ENCODE peak calls at places on chromosomes 16 and 17, in eight cellular contexts. One of them, this sample, is unnamed.

GRCh38 chr17:79517812-79518211 is 93.0 kb downstream of the RBFOX3 start:
- DNase-seq in pancreas: no peak
- DNase-seq in endothelial cell: no peak
- DNase-seq in HFF-Myc: no peak
- DNase-seq in AG09319: no peak
- DNase-seq in testis: no peak
- DNase-seq in activated CD8-positive, alpha-beta T cell treated with anti-CD3 and anti-CD28 coated beads for 36 hours: no peak
- DNase-seq in bronchial epithelial cell: no peak
- DNase-seq in this sample: peak

GRCh38 chr17:55609737-55610201 is 98.5 kb upstream of the SMIM36 start:
- DNase-seq in pancreas: peak
- DNase-seq in endothelial cell: no peak
- DNase-seq in HFF-Myc: no peak
- DNase-seq in AG09319: no peak
- DNase-seq in testis: peak
- DNase-seq in activated CD8-positive, alpha-beta T cell treated with anti-CD3 and anti-CD28 coated beads for 36 hours: no peak
- DNase-seq in bronchial epithelial cell: no peak
- DNase-seq in this sample: no peak

GRCh38 chr17:58302919-58303551 is 22.3 kb upstream of the MPO start:
- DNase-seq in pancreas: no peak
- DNase-seq in endothelial cell: no peak
- DNase-seq in HFF-Myc: no peak
- DNase-seq in AG09319: no peak
- DNase-seq in testis: no peak
- DNase-seq in activated CD8-positive, alpha-beta T cell treated with anti-CD3 and anti-CD28 coated beads for 36 hours: no peak
- DNase-seq in bronchial epithelial cell: no peak
- DNase-seq in this sample: no peak

GRCh38 chr16:86864586-86864985 is 286.2 kb downstream of the FOXL1 start:
- DNase-seq in pancreas: no peak
- DNase-seq in endothelial cell: no peak
- DNase-seq in HFF-Myc: no peak
- DNase-seq in AG09319: no peak
- DNase-seq in testis: no peak
- DNase-seq in activated CD8-positive, alpha-beta T cell treated with anti-CD3 and anti-CD28 coated beads for 36 hours: no peak
- DNase-seq in bronchial epithelial cell: no peak
- DNase-seq in this sample: no peak

GRCh38 chr17:32551186-32551955 is 64.6 kb downstream of the CDK5R1 start:
- DNase-seq in pancreas: no peak
- DNase-seq in endothelial cell: no peak
- DNase-seq in HFF-Myc: no peak
- DNase-seq in AG09319: no peak
- DNase-seq in testis: no peak
- DNase-seq in activated CD8-positive, alpha-beta T cell treated with anti-CD3 and anti-CD28 coated beads for 36 hours: peak
- DNase-seq in bronchial epithelial cell: peak
- DNase-seq in this sample: no peak

GRCh38 chr17:6853764-6854442 is 22.4 kb upstream of the TEKT1 start:
- DNase-seq in pancreas: peak
- DNase-seq in endothelial cell: peak
- DNase-seq in HFF-Myc: no peak
- DNase-seq in AG09319: no peak
- DNase-seq in testis: peak
- DNase-seq in activated CD8-positive, alpha-beta T cell treated with anti-CD3 and anti-CD28 coated beads for 36 hours: peak
- DNase-seq in bronchial epithelial cell: peak
- DNase-seq in this sample: no peak

GRCh38 chr17:28755486-28755885 is 11.7 kb downstream of the TRAF4 start:
- DNase-seq in pancreas: no peak
- DNase-seq in endothelial cell: no peak
- DNase-seq in HFF-Myc: no peak
- DNase-seq in AG09319: no peak
- DNase-seq in testis: no peak
- DNase-seq in activated CD8-positive, alpha-beta T cell treated with anti-CD3 and anti-CD28 coated beads for 36 hours: no peak
- DNase-seq in bronchial epithelial cell: no peak
- DNase-seq in this sample: no peak

GRCh38 chr17:82866521-82867214 is 26.8 kb upstream of the ZNF750 start:
- DNase-seq in pancreas: no peak
- DNase-seq in endothelial cell: no peak
- DNase-seq in HFF-Myc: peak
- DNase-seq in AG09319: no peak
- DNase-seq in testis: peak
- DNase-seq in activated CD8-positive, alpha-beta T cell treated with anti-CD3 and anti-CD28 coated beads for 36 hours: no peak
- DNase-seq in bronchial epithelial cell: peak
- DNase-seq in this sample: no peak

GRCh38 chr17:8159459-8160223 is 3.1 kb downstream of the VAMP2 start:
- DNase-seq in pancreas: peak
- DNase-seq in endothelial cell: no peak
- DNase-seq in HFF-Myc: no peak
- DNase-seq in AG09319: no peak
- DNase-seq in testis: no peak
- DNase-seq in activated CD8-positive, alpha-beta T cell treated with anti-CD3 and anti-CD28 coated beads for 36 hours: no peak
- DNase-seq in bronchial epithelial cell: no peak
- DNase-seq in this sample: no peak

GRCh38 chr17:60442271-60443201 is 20.2 kb downstream of the CHCT1 start:
- DNase-seq in pancreas: no peak
- DNase-seq in endothelial cell: no peak
- DNase-seq in HFF-Myc: no peak
- DNase-seq in AG09319: no peak
- DNase-seq in testis: no peak
- DNase-seq in activated CD8-positive, alpha-beta T cell treated with anti-CD3 and anti-CD28 coated beads for 36 hours: no peak
- DNase-seq in bronchial epithelial cell: peak
- DNase-seq in this sample: no peak

GRCh38 chr17:41539071-41539492 is 11.0 kb upstream of the KRT19 start:
- DNase-seq in pancreas: no peak
- DNase-seq in endothelial cell: no peak
- DNase-seq in HFF-Myc: no peak
- DNase-seq in AG09319: no peak
- DNase-seq in testis: no peak
- DNase-seq in activated CD8-positive, alpha-beta T cell treated with anti-CD3 and anti-CD28 coated beads for 36 hours: no peak
- DNase-seq in bronchial epithelial cell: no peak
- DNase-seq in this sample: no peak

GRCh38 chr17:27438631-27439030 is 17.6 kb upstream of the KSR1 start:
- DNase-seq in pancreas: no peak
- DNase-seq in endothelial cell: no peak
- DNase-seq in HFF-Myc: no peak
- DNase-seq in AG09319: no peak
- DNase-seq in testis: no peak
- DNase-seq in activated CD8-positive, alpha-beta T cell treated with anti-CD3 and anti-CD28 coated beads for 36 hours: no peak
- DNase-seq in bronchial epithelial cell: no peak
- DNase-seq in this sample: no peak

GRCh38 chr16:87705780-87706277 is 60.0 kb downstream of the KLHDC4 start:
- DNase-seq in pancreas: no peak
- DNase-seq in endothelial cell: no peak
- DNase-seq in HFF-Myc: no peak
- DNase-seq in AG09319: no peak
- DNase-seq in testis: no peak
- DNase-seq in activated CD8-positive, alpha-beta T cell treated with anti-CD3 and anti-CD28 coated beads for 36 hours: no peak
- DNase-seq in bronchial epithelial cell: no peak
- DNase-seq in this sample: peak

GRCh38 chr17:49696233-49696761 is 11.5 kb downstream of the SLC35B1 start:
- DNase-seq in pancreas: no peak
- DNase-seq in endothelial cell: no peak
- DNase-seq in HFF-Myc: no peak
- DNase-seq in AG09319: no peak
- DNase-seq in testis: no peak
- DNase-seq in activated CD8-positive, alpha-beta T cell treated with anti-CD3 and anti-CD28 coated beads for 36 hours: peak
- DNase-seq in bronchial epithelial cell: no peak
- DNase-seq in this sample: no peak

GRCh38 chr16:82584553-82585152 is 42.1 kb upstream of the CDH13 start:
- DNase-seq in pancreas: no peak
- DNase-seq in endothelial cell: no peak
- DNase-seq in HFF-Myc: no peak
- DNase-seq in AG09319: no peak
- DNase-seq in testis: no peak
- DNase-seq in activated CD8-positive, alpha-beta T cell treated with anti-CD3 and anti-CD28 coated beads for 36 hours: no peak
- DNase-seq in bronchial epithelial cell: no peak
- DNase-seq in this sample: no peak

GRCh38 chr16:8920676-8921625 is 38.8 kb downstream of the LITAFD start:
- DNase-seq in pancreas: no peak
- DNase-seq in endothelial cell: no peak
- DNase-seq in HFF-Myc: no peak
- DNase-seq in AG09319: no peak
- DNase-seq in testis: no peak
- DNase-seq in activated CD8-positive, alpha-beta T cell treated with anti-CD3 and anti-CD28 coated beads for 36 hours: no peak
- DNase-seq in bronchial epithelial cell: no peak
- DNase-seq in this sample: no peak

GRCh38 chr16:88733630-88734360 is 27.5 kb downstream of the CTU2 start:
- DNase-seq in pancreas: no peak
- DNase-seq in endothelial cell: no peak
- DNase-seq in HFF-Myc: no peak
- DNase-seq in AG09319: no peak
- DNase-seq in testis: no peak
- DNase-seq in activated CD8-positive, alpha-beta T cell treated with anti-CD3 and anti-CD28 coated beads for 36 hours: no peak
- DNase-seq in bronchial epithelial cell: no peak
- DNase-seq in this sample: no peak

GRCh38 chr17:68592004-68592403 is 9.2 kb downstream of the FAM20A start:
- DNase-seq in pancreas: no peak
- DNase-seq in endothelial cell: no peak
- DNase-seq in HFF-Myc: no peak
- DNase-seq in AG09319: no peak
- DNase-seq in testis: no peak
- DNase-seq in activated CD8-positive, alpha-beta T cell treated with anti-CD3 and anti-CD28 coated beads for 36 hours: no peak
- DNase-seq in bronchial epithelial cell: no peak
- DNase-seq in this sample: no peak

GRCh38 chr17:31803494-31804213 is 55.4 kb downstream of the COPRS start:
- DNase-seq in pancreas: no peak
- DNase-seq in endothelial cell: no peak
- DNase-seq in HFF-Myc: no peak
- DNase-seq in AG09319: no peak
- DNase-seq in testis: no peak
- DNase-seq in activated CD8-positive, alpha-beta T cell treated with anti-CD3 and anti-CD28 coated beads for 36 hours: no peak
- DNase-seq in bronchial epithelial cell: peak
- DNase-seq in this sample: no peak

DNA sequence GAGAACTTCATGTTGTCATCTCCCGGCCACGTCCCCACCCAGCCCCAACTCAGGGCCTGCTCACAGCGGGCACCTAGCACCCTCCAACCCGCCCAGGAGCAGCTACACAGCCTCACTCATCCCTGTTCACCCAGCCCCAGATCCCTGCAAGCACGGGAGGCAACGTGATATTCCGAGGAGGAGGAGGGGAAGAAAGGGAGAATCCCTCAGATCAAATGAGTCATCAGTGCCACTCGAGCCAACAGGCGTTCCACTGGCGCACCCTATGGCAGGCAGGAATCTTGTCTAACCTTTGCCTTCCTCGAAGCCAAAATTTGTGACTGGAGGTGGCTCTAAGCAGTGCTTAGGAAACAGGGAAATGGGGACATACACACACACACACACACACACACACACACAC is 14.0 kb upstream of the NUBP1 start:
- DNase-seq in pancreas: no peak
- DNase-seq in endothelial cell: no peak
- DNase-seq in HFF-Myc: peak
- DNase-seq in AG09319: peak
- DNase-seq in testis: peak
- DNase-seq in activated CD8-positive, alpha-beta T cell treated with anti-CD3 and anti-CD28 coated beads for 36 hours: no peak
- DNase-seq in bronchial epithelial cell: peak
- DNase-seq in this sample: no peak
- TF ChIP-seq CTCF in pancreas: no peak
- TF ChIP-seq CTCF in endothelial cell: no peak
- TF ChIP-seq CTCF in HFF-Myc: no peak
- TF ChIP-seq CTCF in AG09319: no peak
- TF ChIP-seq CTCF in testis: no peak
- TF ChIP-seq CTCF in activated CD8-positive, alpha-beta T cell treated with anti-CD3 and anti-CD28 coated beads for 36 hours: no peak
- TF ChIP-seq CTCF in bronchial epithelial cell: peak
- TF ChIP-seq CTCF in this sample: no peak

GRCh38 chr16:85027349-85027967 is at the start of gene KIAA0513:
- DNase-seq in pancreas: peak
- DNase-seq in endothelial cell: peak
- DNase-seq in HFF-Myc: no peak
- DNase-seq in AG09319: peak
- DNase-seq in testis: peak
- DNase-seq in activated CD8-positive, alpha-beta T cell treated with anti-CD3 and anti-CD28 coated beads for 36 hours: peak
- DNase-seq in bronchial epithelial cell: peak
- DNase-seq in this sample: peak
- TF ChIP-seq CTCF in pancreas: no peak
- TF ChIP-seq CTCF in endothelial cell: no peak
- TF ChIP-seq CTCF in HFF-Myc: peak
- TF ChIP-seq CTCF in AG09319: peak
- TF ChIP-seq CTCF in testis: peak
- TF ChIP-seq CTCF in activated CD8-positive, alpha-beta T cell treated with anti-CD3 and anti-CD28 coated beads for 36 hours: no peak
- TF ChIP-seq CTCF in bronchial epithelial cell: peak
- TF ChIP-seq CTCF in this sample: peak

GRCh38 chr16:51971184-51971583 is 575.8 kb downstream of the TOX3 start:
- DNase-seq in pancreas: no peak
- DNase-seq in endothelial cell: peak
- DNase-seq in HFF-Myc: no peak
- DNase-seq in AG09319: no peak
- DNase-seq in testis: peak
- DNase-seq in activated CD8-positive, alpha-beta T cell treated with anti-CD3 and anti-CD28 coated beads for 36 hours: no peak
- DNase-seq in bronchial epithelial cell: peak
- DNase-seq in this sample: peak
- TF ChIP-seq CTCF in pancreas: peak
- TF ChIP-seq CTCF in endothelial cell: peak
- TF ChIP-seq CTCF in HFF-Myc: peak
- TF ChIP-seq CTCF in AG09319: peak
- TF ChIP-seq CTCF in testis: no peak
- TF ChIP-seq CTCF in activated CD8-positive, alpha-beta T cell treated with anti-CD3 and anti-CD28 coated beads for 36 hours: no peak
- TF ChIP-seq CTCF in bronchial epithelial cell: peak
- TF ChIP-seq CTCF in this sample: peak

GRCh38 chr16:7400117-7400890 is 67.7 kb downstream of the RBFOX1 start:
- DNase-seq in pancreas: no peak
- DNase-seq in endothelial cell: no peak
- DNase-seq in HFF-Myc: no peak
- DNase-seq in AG09319: no peak
- DNase-seq in testis: no peak
- DNase-seq in activated CD8-positive, alpha-beta T cell treated with anti-CD3 and anti-CD28 coated beads for 36 hours: no peak
- DNase-seq in bronchial epithelial cell: no peak
- DNase-seq in this sample: no peak

GRCh38 chr16:7408700-7409340 is 76.2 kb downstream of the RBFOX1 start:
- DNase-seq in pancreas: no peak
- DNase-seq in endothelial cell: no peak
- DNase-seq in HFF-Myc: no peak
- DNase-seq in AG09319: no peak
- DNase-seq in testis: no peak
- DNase-seq in activated CD8-positive, alpha-beta T cell treated with anti-CD3 and anti-CD28 coated beads for 36 hours: no peak
- DNase-seq in bronchial epithelial cell: no peak
- DNase-seq in this sample: peak

GRCh38 chr16:7404217-7404616 is 71.6 kb downstream of the RBFOX1 start:
- DNase-seq in pancreas: no peak
- DNase-seq in endothelial cell: no peak
- DNase-seq in HFF-Myc: no peak
- DNase-seq in AG09319: no peak
- DNase-seq in testis: no peak
- DNase-seq in activated CD8-positive, alpha-beta T cell treated with anti-CD3 and anti-CD28 coated beads for 36 hours: no peak
- DNase-seq in bronchial epithelial cell: no peak
- DNase-seq in this sample: no peak

GRCh38 chr16:7399296-7399695 is 66.7 kb downstream of the RBFOX1 start:
- DNase-seq in pancreas: no peak
- DNase-seq in endothelial cell: no peak
- DNase-seq in HFF-Myc: no peak
- DNase-seq in AG09319: no peak
- DNase-seq in testis: no peak
- DNase-seq in activated CD8-positive, alpha-beta T cell treated with anti-CD3 and anti-CD28 coated beads for 36 hours: no peak
- DNase-seq in bronchial epithelial cell: no peak
- DNase-seq in this sample: no peak

DNA sequence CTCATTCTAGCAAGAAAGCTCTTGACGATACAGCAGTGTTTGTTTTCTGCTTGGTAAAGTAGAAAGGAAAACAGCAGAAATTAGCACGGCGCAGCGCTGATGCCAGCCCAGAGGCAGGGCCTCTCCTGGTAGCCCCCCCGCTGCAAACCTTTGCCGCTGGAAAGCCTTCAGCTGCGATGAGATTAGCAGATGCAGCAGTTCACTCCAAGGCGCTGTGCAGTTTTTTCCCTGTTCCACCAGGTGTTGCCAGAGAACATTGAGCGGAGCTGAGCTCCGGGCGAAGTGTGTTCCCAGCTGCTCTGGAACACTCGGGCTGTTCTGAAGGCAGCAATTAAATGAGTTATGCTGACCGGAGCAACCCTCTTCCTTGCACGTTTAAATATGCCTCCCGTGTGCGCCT is 72.5 kb downstream of the RBFOX1 start:
- DNase-seq in pancreas: peak
- DNase-seq in endothelial cell: peak
- DNase-seq in HFF-Myc: no peak
- DNase-seq in AG09319: no peak
- DNase-seq in testis: peak
- DNase-seq in activated CD8-positive, alpha-beta T cell treated with anti-CD3 and anti-CD28 coated beads for 36 hours: no peak
- DNase-seq in bronchial epithelial cell: peak
- DNase-seq in this sample: peak
- TF ChIP-seq CTCF in pancreas: no peak
- TF ChIP-seq CTCF in endothelial cell: no peak
- TF ChIP-seq CTCF in HFF-Myc: no peak
- TF ChIP-seq CTCF in AG09319: no peak
- TF ChIP-seq CTCF in testis: no peak
- TF ChIP-seq CTCF in activated CD8-positive, alpha-beta T cell treated with anti-CD3 and anti-CD28 coated beads for 36 hours: no peak
- TF ChIP-seq CTCF in bronchial epithelial cell: peak
- TF ChIP-seq CTCF in this sample: peak

This sample was measured in WERI-Rb-1.